ENCODE peak calls at places on chromosomes 3 and 15, in nine cellular contexts. G is stomach, Z is A549, J is ovary, B is transverse colon, P is sigmoid colon, X is tibial nerve, O is K562, W is SK-N-SH. D is an unnamed sample.
A peak's percentile ranks its signal among the peaks of the same experiment; 100 is the strongest.

GRCh38 chr3:38658886-38659285 is 9.4 kb upstream of the SCN5A start:
- DNase-seq in G (no peak), Z (no peak), J (no peak), B (no peak), P (peak; percentile 32), X (no peak), O (no peak), W (peak; percentile 44), D (no peak)

GRCh38 chr3:116005404-116005803 is 382.1 kb downstream of the GAP43 start:
- DNase-seq in G (no peak), Z (peak; percentile 54), J (no peak), B (no peak), P (peak; percentile 74), X (no peak), O (no peak), W (no peak), D (no peak)

GRCh38 chr15:42984534-42985034 is 64.0 kb upstream of the TTBK2 start:
- DNase-seq in G (no peak), Z (no peak), J (no peak), B (no peak), P (no peak), X (no peak), O (peak; percentile 17), W (peak; percentile 16), D (no peak)

GRCh38 chr3:32872487-32873382 is 54.9 kb downstream of the TRIM71 start:
- DNase-seq in G (peak; percentile 92), Z (no peak), J (peak; percentile 85), B (peak; percentile 21), P (peak; percentile 86), X (peak; percentile 24), O (no peak), W (no peak), D (no peak)

GRCh38 chr3:94303266-94303665 is 240.4 kb downstream of the NSUN3 start:
- DNase-seq in G (no peak), Z (no peak), J (no peak), B (no peak), P (no peak), X (no peak), O (no peak), W (no peak), D (no peak)

GRCh38 chr3:124558898-124559649 is 171.2 kb upstream of the UMPS start:
- DNase-seq in G (peak; percentile 84), Z (peak; percentile 81), J (peak; percentile 68), B (peak; percentile 79), P (peak; percentile 87), X (peak; percentile 24), O (no peak), W (peak; percentile 60), D (no peak)

GRCh38 chr15:44084728-44085127 is 110.3 kb downstream of the FRMD5 start:
- DNase-seq in G (no peak), Z (no peak), J (no peak), B (no peak), P (no peak), X (no peak), O (no peak), W (no peak), D (no peak)

GRCh38 chr3:10447527-10448260 is 57.7 kb downstream of the ATP2B2 start:
- DNase-seq in G (no peak), Z (no peak), J (no peak), B (no peak), P (no peak), X (no peak), O (no peak), W (no peak), D (no peak)

GRCh38 chr3:151561878-151562277 is 101.0 kb upstream of the IGSF10 start:
- DNase-seq in G (no peak), Z (no peak), J (no peak), B (no peak), P (no peak), X (no peak), O (no peak), W (no peak), D (no peak)

GRCh38 chr3:193945126-193945525 is 190.8 kb upstream of the HES1 start:
- DNase-seq in G (no peak), Z (no peak), J (no peak), B (no peak), P (no peak), X (no peak), O (no peak), W (no peak), D (no peak)

GRCh38 chr3:53194218-53195065 is 33.4 kb downstream of the PRKCD start:
- DNase-seq in G (no peak), Z (no peak), J (peak; percentile 51), B (no peak), P (peak; percentile 77), X (no peak), O (no peak), W (peak; percentile 30), D (no peak)

GRCh38 chr3:24196526-24196925 is 251.4 kb downstream of the NR1D2 start:
- DNase-seq in G (no peak), Z (no peak), J (no peak), B (no peak), P (no peak), X (no peak), O (no peak), W (no peak), D (no peak)

GRCh38 chr3:187021748-187022402 is 91.5 kb downstream of the ST6GAL1 start:
- DNase-seq in G (no peak), Z (peak; percentile 8), J (no peak), B (no peak), P (no peak), X (no peak), O (no peak), W (no peak), D (no peak)

GRCh38 chr3:107662109-107662477 is 139.3 kb downstream of the BBX start:
- DNase-seq in G (no peak), Z (no peak), J (peak; percentile 19), B (no peak), P (peak; percentile 81), X (no peak), O (no peak), W (no peak), D (no peak)

DNA sequence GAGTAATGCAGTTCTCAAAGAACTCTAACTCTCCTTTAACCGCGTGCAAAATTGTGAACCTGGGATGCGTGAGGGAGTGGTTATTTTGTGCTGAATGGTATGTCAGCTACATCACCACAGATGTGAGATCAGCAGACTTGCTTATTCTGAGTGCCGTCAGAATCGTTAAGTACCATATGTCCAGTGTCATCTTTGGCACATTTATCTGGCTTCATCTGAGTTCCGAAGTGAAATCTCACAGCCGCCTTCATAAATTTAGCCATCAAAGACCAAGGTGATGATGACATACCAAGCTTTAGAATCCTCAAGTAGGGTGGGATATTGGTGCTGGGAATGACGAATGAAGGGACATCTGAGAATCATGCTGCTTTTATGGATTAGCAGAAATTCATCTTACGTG is 347.2 kb upstream of the TPRG1 start:
- DNase-seq in G (no peak), Z (no peak), J (no peak), B (no peak), P (no peak), X (no peak), O (no peak), W (no peak), D (no peak)
- TF ChIP-seq EP300 in G (no peak), Z (no peak), J (no peak), B (no peak), P (no peak), X (no peak), O (no peak), W (no peak), D (no peak)

GRCh38 chr15:96052154-96052553 is 278.3 kb upstream of the NR2F2 start:
- DNase-seq in G (peak; percentile 38), Z (no peak), J (no peak), B (no peak), P (no peak), X (no peak), O (no peak), W (no peak), D (no peak)

GRCh38 chr15:96054029-96054428 is 276.5 kb upstream of the NR2F2 start:
- DNase-seq in G (no peak), Z (no peak), J (no peak), B (no peak), P (no peak), X (no peak), O (peak; percentile 19), W (no peak), D (no peak)

GRCh38 chr15:96053039-96054021 is 277.2 kb upstream of the NR2F2 start:
- DNase-seq in G (peak; percentile 75), Z (peak; percentile 19), J (peak; percentile 25), B (peak; percentile 15), P (peak; percentile 60), X (no peak), O (peak; percentile 31), W (peak; percentile 21), D (peak; percentile 92)

GRCh38 chr15:96051598-96051997 is 278.9 kb upstream of the NR2F2 start:
- DNase-seq in G (peak; percentile 42), Z (no peak), J (no peak), B (no peak), P (no peak), X (no peak), O (no peak), W (no peak), D (no peak)

GRCh38 chr15:96052572-96053038 is 277.9 kb upstream of the NR2F2 start:
- DNase-seq in G (no peak), Z (no peak), J (no peak), B (no peak), P (no peak), X (no peak), O (no peak), W (no peak), D (no peak)
- H3K4me3 ChIP-seq in G (no peak overlapping the region), Z (no peak overlapping the region), J (no peak overlapping the region), B (peak overlapping the region; percentile 21), P (peak overlapping the region; percentile 34), X (peak overlapping the region; percentile 15), O (no peak overlapping the region), W (no peak overlapping the region), D (peak overlapping the region; percentile 28)

GRCh38 chr3:54949491-54950044 is 21.7 kb upstream of the LRTM1 start:
- DNase-seq in G (no peak), Z (no peak), J (no peak), B (no peak), P (no peak), X (no peak), O (no peak), W (no peak), D (no peak)
- TF ChIP-seq EP300 in G (no peak), Z (no peak), J (no peak), B (no peak), P (no peak), X (no peak), O (no peak), W (no peak), D (no peak)

DNA sequence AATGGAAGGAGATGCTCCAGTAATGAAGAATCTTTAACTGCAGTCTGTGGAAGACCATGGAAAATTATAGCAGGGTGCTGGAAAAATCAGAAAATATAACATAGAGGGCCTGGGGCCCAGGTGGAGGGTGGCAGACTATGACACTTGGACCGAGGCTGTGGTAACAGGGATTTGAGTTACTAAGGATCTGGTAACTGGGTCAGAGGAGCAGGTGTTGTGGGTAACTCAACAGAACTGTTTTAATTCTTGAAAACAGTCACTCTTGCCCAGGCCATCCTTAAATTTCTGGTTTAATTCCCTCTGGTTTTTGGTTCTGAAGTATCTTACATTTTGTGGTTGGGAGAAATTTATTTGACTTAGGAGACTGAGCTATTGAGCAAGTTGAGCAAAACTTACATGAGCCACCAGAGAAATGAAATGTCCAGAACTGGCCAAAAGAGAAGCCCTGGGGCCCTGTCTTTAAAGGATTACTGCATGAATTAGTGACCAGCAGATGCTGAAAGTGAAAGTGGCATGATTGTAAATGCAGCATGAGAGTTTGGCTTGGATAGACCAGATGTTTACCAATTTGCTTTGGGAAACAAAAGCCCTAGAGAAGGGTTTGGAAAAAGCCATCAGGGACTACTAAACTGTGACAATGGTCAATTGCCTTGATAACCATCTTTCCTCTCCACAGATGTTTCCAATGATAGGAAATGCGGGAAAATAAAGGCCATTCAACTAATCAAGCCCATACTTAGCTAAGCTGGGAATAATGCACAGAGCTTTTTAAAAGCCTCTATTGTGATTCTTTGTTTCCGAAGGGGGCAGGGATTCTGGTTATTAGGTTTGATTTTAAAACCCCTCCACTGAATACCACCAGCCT is 374.9 kb upstream of the TGFBR2 start:
- DNase-seq in G (no peak), Z (no peak), J (no peak), B (no peak), P (no peak), X (no peak), O (no peak), W (peak; percentile 9), D (no peak)
- H3K4me3 ChIP-seq in G (no peak overlapping the region), Z (no peak overlapping the region), J (no peak overlapping the region), B (no peak overlapping the region), P (no peak overlapping the region), X (no peak overlapping the region), O (no peak overlapping the region), W (no peak overlapping the region), D (no peak overlapping the region)